ENCODE peak calls at places on chromosomes 16 and 17, in six cellular contexts. X is HCT116, Z is vagina, I is stomach, W is suprapubic skin, F is spleen. P is an unnamed sample.

GRCh38 chr16:79047337-79047736 is 553.2 kb downstream of the MAF start:
- DNase-seq in W (no peak), X (no peak), I (no peak), F (no peak), Z (no peak), P (no peak)

GRCh38 chr17:52157603-52158449 is 688 bp downstream of the CA10 start:
- DNase-seq in Z (no peak), F (no peak), I (no peak), W (no peak), X (no peak), P (no peak)

GRCh38 chr17:64217249-64217652 is 45.8 kb downstream of the TEX2 start:
- DNase-seq in W (no peak), I (no peak), F (no peak), Z (no peak), X (no peak), P (no peak)

GRCh38 chr17:80228477-80228876 is 8.2 kb downstream of the SLC26A11 start:
- DNase-seq in Z (no peak), X (no peak), W (no peak), I (no peak), F (no peak), P (no peak)

GRCh38 chr17:76394166-76394565 is 9.8 kb downstream of the SPHK1 start:
- DNase-seq in X (no peak), W (no peak), F (no peak), I (no peak), Z (no peak), P (no peak)

GRCh38 chr17:81846743-81847689 is 12.2 kb upstream of the PPP1R27 start:
- DNase-seq in W (no peak), I (no peak), F (peak; percentile 67), Z (no peak), X (no peak), P (no peak)

GRCh38 chr17:82029391-82029790 is 2.1 kb upstream of the RAC3 start:
- DNase-seq in F (no peak), W (no peak), Z (no peak), I (no peak), X (no peak), P (no peak)

GRCh38 chr17:2837147-2837561 is 40.9 kb downstream of the RAP1GAP2 start:
- DNase-seq in X (no peak), Z (no peak), W (no peak), I (no peak), F (no peak), P (no peak)

GRCh38 chr17:20122236-20122879 is 113.2 kb downstream of the SPECC1 start:
- DNase-seq in X (no peak), Z (no peak), F (no peak), W (no peak), I (no peak), P (no peak)

GRCh38 chr16:80883159-80883642 is 78.8 kb upstream of the CDYL2 start:
- DNase-seq in Z (no peak), X (no peak), W (no peak), I (peak; percentile 66), F (no peak), P (no peak)

GRCh38 chr17:81200695-81201580 is 21.8 kb downstream of the CEP131 start:
- DNase-seq in W (no peak), X (peak; percentile 54), Z (no peak), I (peak; percentile 79), F (no peak), P (peak; percentile 80)

GRCh38 chr16:22370038-22370541 is 4.3 kb downstream of the CDR2 start:
- DNase-seq in X (no peak), F (no peak), Z (no peak), I (no peak), W (no peak), P (no peak)

GRCh38 chr17:77882481-77883212 is 75.9 kb upstream of the TNRC6C start:
- DNase-seq in Z (no peak), F (peak; percentile 94), I (peak; percentile 44), X (no peak), W (no peak), P (no peak)

GRCh38 chr16:47644661-47645060 is 183.5 kb downstream of the PHKB start:
- DNase-seq in F (no peak), W (no peak), I (no peak), X (no peak), Z (no peak), P (no peak)

GRCh38 chr16:29009050-29009837 is 24.4 kb downstream of the LAT start:
- DNase-seq in Z (no peak), W (no peak), F (no peak), I (no peak), X (no peak), P (no peak)

GRCh38 chr16:64280317-64280716 is 841.5 kb downstream of the CDH11 start:
- DNase-seq in I (no peak), Z (no peak), X (no peak), F (no peak), W (no peak), P (no peak)

GRCh38 chr17:47883589-47884426 is 12.2 kb upstream of the SP2 start:
- DNase-seq in W (no peak), F (no peak), Z (no peak), X (no peak), I (no peak), P (no peak)

DNA sequence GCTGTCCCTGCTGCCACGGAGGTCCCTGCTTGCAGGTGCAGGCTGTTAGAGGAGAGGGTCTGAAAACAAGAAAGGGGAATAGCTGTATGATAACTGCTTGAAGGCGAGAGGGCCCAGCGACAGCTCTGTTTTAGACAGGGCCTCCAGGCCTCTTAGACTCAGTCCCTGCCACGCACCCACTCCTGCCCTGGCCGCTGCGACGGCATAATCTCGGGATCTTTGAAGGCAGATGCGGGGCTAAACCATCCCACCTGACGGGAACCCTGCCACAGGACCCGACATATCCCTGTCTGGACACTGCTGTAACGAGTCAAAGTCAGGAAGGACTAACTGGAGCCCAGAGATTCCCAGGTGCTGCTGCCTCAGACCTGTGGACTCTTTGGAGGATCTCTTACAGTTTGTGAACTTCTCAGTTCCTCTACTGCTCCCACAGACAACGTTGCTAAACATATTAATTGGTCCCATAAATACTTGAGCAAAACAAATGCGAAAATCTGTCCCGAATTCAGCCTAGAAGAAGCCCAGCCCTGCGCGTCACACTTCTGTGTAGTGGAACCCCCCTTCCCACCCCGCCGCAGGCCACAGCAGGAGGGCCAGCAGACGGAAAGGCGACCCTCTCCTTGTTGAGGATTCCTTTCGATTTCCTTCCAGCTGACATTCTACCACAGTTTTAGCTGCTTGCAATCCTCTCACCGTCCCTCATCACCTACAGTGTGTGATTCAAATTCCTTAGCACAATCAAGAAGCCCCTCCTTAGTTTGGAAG is 998 bp upstream of the TMEM11 start:
- DNase-seq in I (no peak), F (peak; percentile 84), W (no peak), Z (no peak), X (no peak), P (no peak)
- TF ChIP-seq POLR2A in I (no peak), F (no peak), W (no peak), Z (no peak), X (no peak), P (no peak)

DNA sequence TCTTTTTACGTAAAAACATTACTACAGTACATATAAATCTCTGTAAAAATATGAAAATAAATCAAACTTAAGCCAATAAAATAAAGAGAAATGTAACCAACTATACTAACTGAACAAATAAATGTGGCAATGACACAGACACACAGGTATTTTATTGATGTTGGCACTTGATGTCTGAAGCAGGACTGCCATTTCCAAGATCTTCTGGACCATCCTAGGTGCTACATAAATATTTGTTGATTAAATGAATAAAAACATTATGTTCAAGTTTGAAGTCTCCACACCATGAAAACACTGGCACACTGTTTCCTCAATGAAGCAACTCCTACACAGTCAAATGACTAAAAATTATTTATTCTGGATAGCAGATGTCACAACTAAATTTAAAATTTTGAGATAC is 106.9 kb downstream of the NCOR1 start:
- DNase-seq in W (no peak), Z (no peak), F (no peak), I (no peak), X (no peak), P (no peak)
- TF ChIP-seq POLR2AphosphoS5 in W (no peak), Z (no peak), F (no peak), I (no peak), X (no peak), P (no peak)

GRCh38 chr16:50600582-50601283 is 52.5 kb downstream of the NKD1 start:
- DNase-seq in W (no peak), I (no peak), F (no peak), Z (no peak), X (no peak), P (no peak)
- TF ChIP-seq POLR2A in W (no peak), I (no peak), F (no peak), Z (no peak), X (no peak), P (no peak)

GRCh38 chr17:31484821-31485220 is 93.3 kb downstream of the RAB11FIP4 start:
- DNase-seq in W (no peak), X (no peak), I (no peak), F (no peak), Z (no peak), P (no peak)
- TF ChIP-seq POLR2AphosphoS5 in W (no peak), X (no peak), I (no peak), F (no peak), Z (no peak), P (no peak)

GRCh38 chr16:66717776-66718175 is 21.2 kb upstream of the CMTM4 start:
- DNase-seq in F (no peak), Z (no peak), X (no peak), W (no peak), I (no peak), P (no peak)

GRCh38 chr16:66714659-66715307 is 18.2 kb upstream of the CMTM4 start:
- DNase-seq in Z (no peak), X (no peak), F (no peak), W (no peak), I (no peak), P (no peak)

GRCh38 chr16:66714062-66714461 is 17.5 kb upstream of the CMTM4 start:
- DNase-seq in X (no peak), I (no peak), Z (no peak), W (no peak), F (no peak), P (no peak)

GRCh38 chr16:66719246-66719645 is 22.7 kb upstream of the CMTM4 start:
- DNase-seq in W (no peak), X (no peak), Z (no peak), I (no peak), F (no peak), P (no peak)

GRCh38 chr16:66717112-66717675 is 20.7 kb upstream of the CMTM4 start:
- DNase-seq in X (no peak), I (no peak), F (no peak), W (no peak), Z (no peak), P (no peak)
- TF ChIP-seq POLR2A in X (no peak), I (no peak), F (no peak), W (no peak), Z (no peak), P (no peak)

GRCh38 chr17:44223574-44224046 is 4.1 kb upstream of the UBTF start:
- DNase-seq in I (no peak), W (no peak), F (no peak), Z (no peak), X (no peak), P (no peak)
- TF ChIP-seq POLR2AphosphoS5 in I (no peak), W (no peak), F (no peak), Z (no peak), X (no peak), P (no peak)

GRCh38 chr16:89858973-89859808 is 14.2 kb upstream of the TCF25 start:
- DNase-seq in X (no peak), F (no peak), W (no peak), I (no peak), Z (no peak), P (no peak)
- TF ChIP-seq POLR2A in X (no peak), F (no peak), W (no peak), I (no peak), Z (no peak), P (no peak)

P was measured in GM12891.